ENCODE peak calls at places on chromosomes 1 and 21, in five cellular contexts. One of them, this sample, is unnamed.

GRCh38 chr1:7009741-7010525 is 224.7 kb downstream of the CAMTA1 start:
- DNase-seq in gastrocnemius medialis: no peak
- DNase-seq in tibial nerve: no peak
- DNase-seq in aorta: no peak
- DNase-seq in PC-3: no peak
- DNase-seq in this sample: no peak

GRCh38 chr1:38476111-38476783 is 383.3 kb downstream of the RRAGC start:
- DNase-seq in aorta: no peak
- DNase-seq in gastrocnemius medialis: no peak
- DNase-seq in PC-3: no peak
- DNase-seq in tibial nerve: no peak
- DNase-seq in this sample: no peak

GRCh38 chr1:49226758-49227157 is 450.1 kb upstream of the BEND5 start:
- DNase-seq in PC-3: no peak
- DNase-seq in gastrocnemius medialis: no peak
- DNase-seq in aorta: no peak
- DNase-seq in tibial nerve: no peak
- DNase-seq in this sample: no peak

GRCh38 chr1:13749543-13750307 is 49.7 kb downstream of the PRDM2 start:
- DNase-seq in aorta: peak; percentile 79
- DNase-seq in tibial nerve: peak; percentile 38
- DNase-seq in PC-3: peak; percentile 19
- DNase-seq in gastrocnemius medialis: peak; percentile 6
- DNase-seq in this sample: no peak

GRCh38 chr21:40053007-40053406 is 185.8 kb downstream of the PCP4 start:
- DNase-seq in gastrocnemius medialis: peak; percentile 11
- DNase-seq in PC-3: no peak
- DNase-seq in tibial nerve: peak; percentile 36
- DNase-seq in aorta: peak; percentile 76
- DNase-seq in this sample: no peak

GRCh38 chr1:34858901-34859441 is 578 bp downstream of the SMIM12 start:
- DNase-seq in gastrocnemius medialis: no peak
- DNase-seq in PC-3: peak; percentile 7
- DNase-seq in aorta: peak; percentile 62
- DNase-seq in tibial nerve: no peak
- DNase-seq in this sample: no peak

GRCh38 chr1:71028981-71029380 is 18.6 kb downstream of the PTGER3 start:
- DNase-seq in tibial nerve: no peak
- DNase-seq in PC-3: no peak
- DNase-seq in gastrocnemius medialis: no peak
- DNase-seq in aorta: no peak
- DNase-seq in this sample: no peak

GRCh38 chr1:13708380-13709010 is 8.5 kb downstream of the PRDM2 start:
- DNase-seq in aorta: no peak
- DNase-seq in tibial nerve: no peak
- DNase-seq in PC-3: no peak
- DNase-seq in gastrocnemius medialis: no peak
- DNase-seq in this sample: no peak

GRCh38 chr1:242890211-242890741 is 364.8 kb downstream of the CEP170 start:
- DNase-seq in gastrocnemius medialis: no peak
- DNase-seq in tibial nerve: no peak
- DNase-seq in PC-3: peak; percentile 31
- DNase-seq in aorta: no peak
- DNase-seq in this sample: peak; percentile 70

GRCh38 chr1:207579436-207579799 is 65.5 kb upstream of the CR1L start:
- DNase-seq in PC-3: peak; percentile 92
- DNase-seq in gastrocnemius medialis: no peak
- DNase-seq in tibial nerve: peak; percentile 27
- DNase-seq in aorta: no peak
- DNase-seq in this sample: peak; percentile 90

GRCh38 chr1:24551290-24551859 is 4.5 kb upstream of the NCMAP start:
- DNase-seq in gastrocnemius medialis: no peak
- DNase-seq in PC-3: no peak
- DNase-seq in aorta: no peak
- DNase-seq in tibial nerve: no peak
- DNase-seq in this sample: no peak

GRCh38 chr1:78647238-78647637 is 2.4 kb upstream of the IFI44 start:
- DNase-seq in tibial nerve: no peak
- DNase-seq in gastrocnemius medialis: no peak
- DNase-seq in aorta: no peak
- DNase-seq in PC-3: no peak
- DNase-seq in this sample: no peak

GRCh38 chr1:21289700-21290545 is at the start of gene ECE1:
- DNase-seq in PC-3: peak; percentile 49
- DNase-seq in aorta: peak; percentile 62
- DNase-seq in tibial nerve: no peak
- DNase-seq in gastrocnemius medialis: no peak
- DNase-seq in this sample: peak; percentile 22

GRCh38 chr1:45243476-45244343 is 37.3 kb upstream of the ZSWIM5 start:
- DNase-seq in tibial nerve: no peak
- DNase-seq in PC-3: no peak
- DNase-seq in gastrocnemius medialis: no peak
- DNase-seq in aorta: no peak
- DNase-seq in this sample: no peak

GRCh38 chr1:15799928-15800835 is 7.3 kb downstream of the UQCRHL start:
- DNase-seq in aorta: no peak
- DNase-seq in PC-3: peak; percentile 96
- DNase-seq in gastrocnemius medialis: no peak
- DNase-seq in tibial nerve: peak; percentile 43
- DNase-seq in this sample: peak; percentile 25

GRCh38 chr1:27539901-27540861 is 50.2 kb upstream of the WASF2 start:
- DNase-seq in gastrocnemius medialis: no peak
- DNase-seq in aorta: peak; percentile 71
- DNase-seq in PC-3: peak; percentile 98
- DNase-seq in tibial nerve: no peak
- DNase-seq in this sample: no peak

GRCh38 chr1:231317306-231318014 is 20.2 kb downstream of the EXOC8 start:
- DNase-seq in gastrocnemius medialis: no peak
- DNase-seq in PC-3: no peak
- DNase-seq in tibial nerve: no peak
- DNase-seq in aorta: no peak
- DNase-seq in this sample: no peak

GRCh38 chr1:54380285-54380882 is 25.8 kb downstream of the SSBP3 start:
- DNase-seq in PC-3: no peak
- DNase-seq in aorta: no peak
- DNase-seq in tibial nerve: no peak
- DNase-seq in gastrocnemius medialis: no peak
- DNase-seq in this sample: no peak

GRCh38 chr21:16079830-16080229 is 350.0 kb downstream of the USP25 start:
- DNase-seq in aorta: no peak
- DNase-seq in PC-3: peak; percentile 96
- DNase-seq in gastrocnemius medialis: no peak
- DNase-seq in tibial nerve: no peak
- DNase-seq in this sample: no peak

GRCh38 chr1:191993549-191993948 is 164.7 kb upstream of the RGS18 start:
- DNase-seq in gastrocnemius medialis: no peak
- DNase-seq in tibial nerve: no peak
- DNase-seq in PC-3: peak; percentile 36
- DNase-seq in aorta: no peak
- DNase-seq in this sample: no peak

GRCh38 chr1:40530735-40531380 is 579 bp upstream of the ZNF684 start:
- DNase-seq in aorta: no peak
- DNase-seq in tibial nerve: no peak
- DNase-seq in gastrocnemius medialis: no peak
- DNase-seq in PC-3: no peak
- DNase-seq in this sample: no peak

GRCh38 chr1:186873687-186874086 is 44.9 kb downstream of the PLA2G4A start:
- DNase-seq in aorta: no peak
- DNase-seq in tibial nerve: no peak
- DNase-seq in gastrocnemius medialis: no peak
- DNase-seq in PC-3: no peak
- DNase-seq in this sample: no peak

GRCh38 chr1:9615316-9616063 is 26.8 kb downstream of the TMEM201 start:
- DNase-seq in aorta: peak; percentile 60
- DNase-seq in tibial nerve: no peak
- DNase-seq in PC-3: peak; percentile 56
- DNase-seq in gastrocnemius medialis: no peak
- DNase-seq in this sample: peak; percentile 18

GRCh38 chr21:34996304-34997081 is 52.6 kb downstream of the RUNX1 start:
- DNase-seq in PC-3: no peak
- DNase-seq in tibial nerve: peak; percentile 67
- DNase-seq in gastrocnemius medialis: no peak
- DNase-seq in aorta: no peak
- DNase-seq in this sample: no peak

GRCh38 chr1:24463756-24464377 is 38.8 kb upstream of the RCAN3 start:
- DNase-seq in gastrocnemius medialis: no peak
- DNase-seq in PC-3: no peak
- DNase-seq in tibial nerve: no peak
- DNase-seq in aorta: no peak
- DNase-seq in this sample: peak; percentile 85

GRCh38 chr1:31148409-31148808 is 82.9 kb upstream of the PUM1 start:
- DNase-seq in tibial nerve: no peak
- DNase-seq in aorta: no peak
- DNase-seq in PC-3: no peak
- DNase-seq in gastrocnemius medialis: no peak
- DNase-seq in this sample: no peak

GRCh38 chr1:206590025-206590834 is 22.0 kb downstream of the EIF2D start:
- DNase-seq in aorta: no peak
- DNase-seq in gastrocnemius medialis: no peak
- DNase-seq in PC-3: peak; percentile 98
- DNase-seq in tibial nerve: no peak
- DNase-seq in this sample: no peak

GRCh38 chr1:160951443-160952128 is 3.0 kb downstream of the ITLN2 start:
- DNase-seq in tibial nerve: peak; percentile 47
- DNase-seq in gastrocnemius medialis: no peak
- DNase-seq in aorta: peak; percentile 73
- DNase-seq in PC-3: peak; percentile 91
- DNase-seq in this sample: no peak

GRCh38 chr1:183966487-183966886 is 71.0 kb downstream of the COLGALT2 start:
- DNase-seq in aorta: no peak
- DNase-seq in PC-3: no peak
- DNase-seq in gastrocnemius medialis: no peak
- DNase-seq in tibial nerve: no peak
- DNase-seq in this sample: no peak

GRCh38 chr1:64942118-64942517 is 24.2 kb downstream of the JAK1 start:
- DNase-seq in tibial nerve: no peak
- DNase-seq in PC-3: no peak
- DNase-seq in gastrocnemius medialis: no peak
- DNase-seq in aorta: no peak
- DNase-seq in this sample: no peak
- H3K4me1 ChIP-seq in tibial nerve: peaks cover 46% of the 10 kb centered on the region
- H3K4me1 ChIP-seq in PC-3: no peaks in the 10 kb centered on the region
- H3K4me1 ChIP-seq in gastrocnemius medialis: peaks cover 63% of the 10 kb centered on the region
- H3K4me1 ChIP-seq in aorta: no peaks in the 10 kb centered on the region
- H3K4me1 ChIP-seq in this sample: no peaks in the 10 kb centered on the region

GRCh38 chr1:247332215-247332900 is 691 bp upstream of the ZNF496 start:
- DNase-seq in aorta: peak; percentile 76
- DNase-seq in gastrocnemius medialis: peak; percentile 9
- DNase-seq in PC-3: peak; percentile 72
- DNase-seq in tibial nerve: no peak
- DNase-seq in this sample: no peak
- H3K4me1 ChIP-seq in aorta: no peaks in the 10 kb centered on the region
- H3K4me1 ChIP-seq in gastrocnemius medialis: peaks cover 26% of the 10 kb centered on the region
- H3K4me1 ChIP-seq in PC-3: peaks cover 55% of the 10 kb centered on the region
- H3K4me1 ChIP-seq in tibial nerve: peaks cover 60% of the 10 kb centered on the region
- H3K4me1 ChIP-seq in this sample: peaks cover 36% of the 10 kb centered on the region

DNA sequence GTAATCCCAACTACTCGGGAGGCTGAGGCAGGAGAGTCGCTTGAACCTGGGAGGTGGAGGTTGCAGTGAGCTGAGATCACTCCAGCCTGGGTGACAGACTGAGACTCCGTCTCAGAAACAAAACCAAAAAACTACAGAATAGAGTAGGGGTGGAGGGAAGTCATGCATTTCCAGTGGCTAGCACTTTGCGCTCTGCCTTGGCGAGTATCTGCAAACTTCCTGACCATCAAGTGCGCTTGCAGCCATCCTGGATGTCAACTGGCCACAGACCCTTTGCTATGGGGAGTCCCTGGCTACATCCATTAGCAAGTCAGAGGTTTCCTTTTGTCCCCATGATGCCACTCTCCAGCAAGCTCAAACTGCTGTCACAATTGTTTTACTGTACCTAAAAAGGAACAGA is 42.3 kb downstream of the VPS26C start:
- DNase-seq in PC-3: no peak
- DNase-seq in gastrocnemius medialis: no peak
- DNase-seq in aorta: no peak
- DNase-seq in tibial nerve: no peak
- DNase-seq in this sample: no peak
- H3K4me1 ChIP-seq in PC-3: peaks cover 8% of the 10 kb centered on the region
- H3K4me1 ChIP-seq in gastrocnemius medialis: peaks cover 4% of the 10 kb centered on the region
- H3K4me1 ChIP-seq in aorta: no peaks in the 10 kb centered on the region
- H3K4me1 ChIP-seq in tibial nerve: peaks cover 10% of the 10 kb centered on the region
- H3K4me1 ChIP-seq in this sample: no peaks in the 10 kb centered on the region

DNA sequence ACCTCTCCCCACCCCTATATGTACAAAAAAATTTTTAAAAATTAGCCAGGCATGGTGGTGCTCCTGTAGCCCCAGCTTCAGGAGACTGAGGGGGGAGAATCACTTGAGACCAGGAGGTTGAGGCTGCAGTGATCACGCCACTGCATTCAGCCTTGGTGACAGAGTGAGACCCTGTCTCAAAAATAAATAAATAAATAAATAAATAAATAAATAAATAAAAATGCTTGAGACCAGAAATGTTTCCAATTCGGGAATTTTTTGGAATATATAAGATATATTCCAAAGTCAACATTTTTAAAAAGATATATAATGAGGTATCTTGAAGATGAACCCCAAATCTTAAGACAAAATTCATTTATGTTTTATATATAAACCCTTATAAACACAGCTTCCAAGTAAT is 42.4 kb upstream of the RAB4A start:
- DNase-seq in gastrocnemius medialis: no peak
- DNase-seq in aorta: no peak
- DNase-seq in tibial nerve: no peak
- DNase-seq in PC-3: no peak
- DNase-seq in this sample: no peak
- H3K4me1 ChIP-seq in gastrocnemius medialis: peaks cover 27% of the 10 kb centered on the region
- H3K4me1 ChIP-seq in aorta: no peaks in the 10 kb centered on the region
- H3K4me1 ChIP-seq in tibial nerve: peaks cover 70% of the 10 kb centered on the region
- H3K4me1 ChIP-seq in PC-3: peaks cover 58% of the 10 kb centered on the region
- H3K4me1 ChIP-seq in this sample: peaks cover 30% of the 10 kb centered on the region